ENCODE peak calls at places on chromosomes 16 and 17, in seven cellular contexts. T is A549, M is left ventricle myocardium inferior, Y is BE2C, G is thoracic aorta, F is neural progenitor cell, A is upper lobe of right lung. K is an unnamed sample.

GRCh38 chr17:32191306-32191705 is 49.0 kb downstream of the RHOT1 start:
- DNase-seq in T (no peak), M (no peak), Y (no peak), G (no peak), F (no peak), A (no peak), K (no peak)

GRCh38 chr16:89921131-89921698 is 1.9 kb upstream of the TUBB3 start:
- DNase-seq in T (no peak), M (no peak), Y (peak; percentile 44), G (no peak), F (peak; percentile 36), A (no peak), K (no peak)

GRCh38 chr17:64020068-64020766 is at the start of gene ICAM2:
- DNase-seq in T (no peak), M (peak; percentile 61), Y (no peak), G (peak; percentile 28), F (no peak), A (no peak), K (peak; percentile 83)

GRCh38 chr17:63116967-63117366 is 150.9 kb downstream of the TANC2 start:
- DNase-seq in T (peak; percentile 17), M (no peak), Y (peak; percentile 58), G (no peak), F (peak; percentile 64), A (no peak), K (no peak)

GRCh38 chr16:17470871-17471744 is at the start of gene XYLT1:
- DNase-seq in T (no peak), M (peak; percentile 51), Y (peak; percentile 42), G (peak; percentile 89), F (peak; percentile 83), A (peak; percentile 68), K (peak; percentile 49)

GRCh38 chr17:52106638-52107261 is 51.8 kb downstream of the CA10 start:
- DNase-seq in T (peak; percentile 43), M (no peak), Y (peak; percentile 64), G (no peak), F (peak; percentile 67), A (no peak), K (no peak)

GRCh38 chr17:80948961-80949450 is 42.6 kb upstream of the CHMP6 start:
- DNase-seq in T (no peak), M (no peak), Y (no peak), G (no peak), F (no peak), A (peak; percentile 53), K (no peak)

GRCh38 chr16:11614587-11615175 is 28.0 kb upstream of the LITAF start:
- DNase-seq in T (no peak), M (no peak), Y (no peak), G (no peak), F (no peak), A (no peak), K (no peak)

GRCh38 chr17:50837286-50837979 is 2.0 kb downstream of the WFIKKN2 start:
- DNase-seq in T (no peak), M (no peak), Y (no peak), G (no peak), F (no peak), A (no peak), K (no peak)

GRCh38 chr17:81474958-81475357 is 37.6 kb downstream of the ACTG1 start:
- DNase-seq in T (no peak), M (no peak), Y (no peak), G (no peak), F (no peak), A (no peak), K (no peak)

GRCh38 chr17:41967141-41967920 is 736 bp downstream of the CNP start:
- DNase-seq in T (no peak), M (peak; percentile 29), Y (no peak), G (no peak), F (no peak), A (no peak), K (no peak)

GRCh38 chr16:20884240-20884556 is 16.0 kb downstream of the DCUN1D3 start:
- DNase-seq in T (no peak), M (no peak), Y (no peak), G (no peak), F (no peak), A (no peak), K (no peak)

GRCh38 chr17:59353106-59353854 is 21.8 kb downstream of the YPEL2 start:
- DNase-seq in T (no peak), M (no peak), Y (no peak), G (no peak), F (no peak), A (no peak), K (no peak)

GRCh38 chr17:3003401-3004149 is 59.8 kb downstream of the OR1D5 start:
- DNase-seq in T (no peak), M (peak; percentile 44), Y (no peak), G (no peak), F (no peak), A (peak; percentile 53), K (no peak)

GRCh38 chr17:10059684-10060211 is 138.7 kb downstream of the GAS7 start:
- DNase-seq in T (no peak), M (peak; percentile 64), Y (no peak), G (no peak), F (no peak), A (no peak), K (no peak)

GRCh38 chr16:85563515-85564276 is 49.4 kb upstream of the GSE1 start:
- DNase-seq in T (peak; percentile 51), M (peak; percentile 73), Y (no peak), G (no peak), F (no peak), A (peak; percentile 91), K (no peak)

GRCh38 chr17:41415411-41415810 is 9.0 kb downstream of the KRT37 start:
- DNase-seq in T (no peak), M (no peak), Y (no peak), G (no peak), F (no peak), A (no peak), K (no peak)

GRCh38 chr16:14427371-14427948 is 202.6 kb downstream of the PARN start:
- DNase-seq in T (peak; percentile 35), M (no peak), Y (no peak), G (no peak), F (no peak), A (no peak), K (no peak)

GRCh38 chr16:28292731-28293588 is 635 bp downstream of the SBK1 start:
- DNase-seq in T (no peak), M (no peak), Y (no peak), G (no peak), F (peak; percentile 88), A (peak; percentile 68), K (no peak)

GRCh38 chr17:31318298-31319190 is 2.9 kb downstream of the EVI2A start:
- DNase-seq in T (no peak), M (peak; percentile 40), Y (no peak), G (peak; percentile 4), F (peak; percentile 18), A (no peak), K (peak; percentile 71)

GRCh38 chr17:81577278-81578000 is 25.3 kb upstream of the FAAP100 start:
- DNase-seq in T (peak; percentile 76), M (no peak), Y (no peak), G (no peak), F (no peak), A (no peak), K (no peak)

GRCh38 chr17:21291862-21292261 is 7.4 kb downstream of the MAP2K3 start:
- DNase-seq in T (no peak), M (no peak), Y (no peak), G (no peak), F (no peak), A (no peak), K (no peak)

GRCh38 chr17:34255841-34256240 is 756 bp downstream of the CCL2 start:
- DNase-seq in T (no peak), M (no peak), Y (no peak), G (no peak), F (no peak), A (no peak), K (no peak)
- H3K4me1 ChIP-seq in T (peaks cover 49% of the 10 kb centered on the region), M (peaks cover 64% of the 10 kb centered on the region), Y (no peaks in the 10 kb centered on the region), G (peaks cover 42% of the 10 kb centered on the region), F (peaks cover 17% of the 10 kb centered on the region), A (peaks cover 48% of the 10 kb centered on the region), K (no peaks in the 10 kb centered on the region)

GRCh38 chr17:73683788-73684582 is 39.7 kb upstream of the SDK2 start:
- DNase-seq in T (no peak), M (no peak), Y (no peak), G (no peak), F (no peak), A (no peak), K (no peak)

GRCh38 chr17:73689596-73690275 is 45.5 kb upstream of the SDK2 start:
- DNase-seq in T (no peak), M (no peak), Y (no peak), G (no peak), F (no peak), A (no peak), K (no peak)

GRCh38 chr17:73690581-73691135 is 46.4 kb upstream of the SDK2 start:
- DNase-seq in T (no peak), M (no peak), Y (peak; percentile 60), G (no peak), F (no peak), A (no peak), K (no peak)

GRCh38 chr17:73686126-73686525 is 41.9 kb upstream of the SDK2 start:
- DNase-seq in T (no peak), M (no peak), Y (no peak), G (no peak), F (no peak), A (no peak), K (no peak)

DNA sequence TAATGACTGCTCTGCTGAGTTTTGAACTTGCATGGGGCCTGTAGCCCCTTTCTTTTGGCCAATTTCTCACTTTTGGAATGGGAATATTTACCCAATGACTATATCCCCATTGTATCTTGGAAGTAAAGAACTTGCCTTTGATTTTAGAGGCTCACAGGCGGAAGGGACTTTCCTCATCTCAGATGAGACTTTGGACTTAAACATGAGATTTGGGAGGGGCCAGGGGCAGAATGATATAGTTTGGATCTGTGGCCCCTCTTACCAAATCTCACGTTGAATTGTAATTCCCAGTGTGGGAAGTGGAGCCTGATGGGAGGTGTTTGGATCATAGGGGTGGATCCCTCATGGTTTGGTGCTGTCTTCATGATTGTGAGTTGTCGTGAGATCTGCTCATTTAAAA is 42.7 kb upstream of the SDK2 start:
- DNase-seq in T (no peak), M (no peak), Y (no peak), G (no peak), F (no peak), A (no peak), K (no peak)
- TF ChIP-seq CTCF in T (no peak), M (no peak), Y (no peak), G (no peak), F (no peak), A (no peak), K (no peak)

GRCh38 chr17:46960152-46960551 is 18.9 kb downstream of the RPRML start:
- DNase-seq in T (no peak), M (no peak), Y (no peak), G (no peak), F (no peak), A (no peak), K (no peak)
- H3K9me3 ChIP-seq in T (peaks cover 15% of the 10 kb centered on the region), M (no peaks in the 10 kb centered on the region), Y (peaks cover 4% of the 10 kb centered on the region), G (no peaks in the 10 kb centered on the region), F (no peaks in the 10 kb centered on the region), A (no peaks in the 10 kb centered on the region), K (no peaks in the 10 kb centered on the region)

DNA sequence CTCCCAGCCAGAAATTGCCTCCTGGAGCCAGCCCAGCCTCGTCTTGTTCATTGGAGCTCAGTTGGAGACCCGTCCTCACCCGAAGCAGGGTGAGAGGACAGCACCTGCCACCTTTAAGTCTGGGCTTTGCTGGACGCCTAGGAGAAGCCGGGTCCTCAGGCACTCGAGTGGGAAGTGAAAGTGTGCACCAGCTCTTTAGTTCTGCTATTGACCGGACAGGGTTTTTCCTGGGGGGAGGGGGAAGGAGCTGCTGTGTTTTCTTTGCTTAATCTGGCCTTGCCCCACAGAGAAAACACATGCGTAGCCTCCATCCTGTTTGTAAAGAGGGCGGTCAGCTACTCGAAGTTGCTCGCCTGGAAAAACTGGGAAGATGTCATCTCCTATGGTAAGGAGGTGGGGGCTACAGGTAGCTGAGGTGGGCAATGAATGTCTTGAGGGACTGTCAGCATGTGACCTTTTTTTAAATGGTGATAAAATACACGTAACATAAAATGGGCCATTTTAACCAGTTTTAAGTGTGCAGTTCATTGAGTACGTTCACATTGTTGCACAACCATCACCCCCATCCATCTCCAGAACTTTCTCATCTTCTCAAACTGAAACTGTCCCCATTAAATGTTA is 34.4 kb downstream of the CMIP start:
- DNase-seq in T (no peak), M (peak; percentile 49), Y (no peak), G (no peak), F (no peak), A (no peak), K (no peak)
- H3K4me1 ChIP-seq in T (peaks cover 92% of the 10 kb centered on the region), M (peaks cover 75% of the 10 kb centered on the region), Y (no peaks in the 10 kb centered on the region), G (peaks cover 6% of the 10 kb centered on the region), F (peaks cover 9% of the 10 kb centered on the region), A (peaks cover 79% of the 10 kb centered on the region), K (peaks cover 60% of the 10 kb centered on the region)

K was measured in CD8-positive, alpha-beta T cell.